ENCODE peak calls at places on chromosomes 11 and 22, in five cellular contexts. One of them, this sample, is unnamed.

GRCh38 chr11:65562788-65563187 is 4.6 kb upstream of the LTBP3 start:
- DNase-seq in activated T-cell treated with anti-CD3 and anti-CD28 coated beads, Interleukin-2, amount 50 U/mL, for 72 hours: no peak
- DNase-seq in putamen: no peak
- DNase-seq in RPMI7951: no peak
- DNase-seq in RWPE1: no peak
- DNase-seq in this sample: no peak

GRCh38 chr11:118180300-118180703 is 3.9 kb upstream of the SCN2B start:
- DNase-seq in activated T-cell treated with anti-CD3 and anti-CD28 coated beads, Interleukin-2, amount 50 U/mL, for 72 hours: peak
- DNase-seq in putamen: peak
- DNase-seq in RPMI7951: peak
- DNase-seq in RWPE1: peak
- DNase-seq in this sample: peak

GRCh38 chr11:119573858-119574257 is 150.9 kb upstream of the THY1 start:
- DNase-seq in activated T-cell treated with anti-CD3 and anti-CD28 coated beads, Interleukin-2, amount 50 U/mL, for 72 hours: no peak
- DNase-seq in putamen: no peak
- DNase-seq in RPMI7951: no peak
- DNase-seq in RWPE1: no peak
- DNase-seq in this sample: no peak

GRCh38 chr11:127651888-127652221 is 651.3 kb upstream of the KIRREL3 start:
- DNase-seq in activated T-cell treated with anti-CD3 and anti-CD28 coated beads, Interleukin-2, amount 50 U/mL, for 72 hours: no peak
- DNase-seq in putamen: no peak
- DNase-seq in RPMI7951: no peak
- DNase-seq in RWPE1: no peak
- DNase-seq in this sample: no peak

GRCh38 chr11:72935705-72936104 is 121.5 kb downstream of the ATG16L2 start:
- DNase-seq in activated T-cell treated with anti-CD3 and anti-CD28 coated beads, Interleukin-2, amount 50 U/mL, for 72 hours: no peak
- DNase-seq in putamen: no peak
- DNase-seq in RPMI7951: no peak
- DNase-seq in RWPE1: no peak
- DNase-seq in this sample: no peak

GRCh38 chr11:96412761-96413381 is 23.1 kb downstream of the JRKL start:
- DNase-seq in activated T-cell treated with anti-CD3 and anti-CD28 coated beads, Interleukin-2, amount 50 U/mL, for 72 hours: no peak
- DNase-seq in putamen: no peak
- DNase-seq in RPMI7951: no peak
- DNase-seq in RWPE1: no peak
- DNase-seq in this sample: no peak

GRCh38 chr11:61902313-61902712 is 11.0 kb upstream of the FADS3 start:
- DNase-seq in activated T-cell treated with anti-CD3 and anti-CD28 coated beads, Interleukin-2, amount 50 U/mL, for 72 hours: no peak
- DNase-seq in putamen: no peak
- DNase-seq in RPMI7951: no peak
- DNase-seq in RWPE1: no peak
- DNase-seq in this sample: no peak

GRCh38 chr11:124835918-124836317 is 29.3 kb upstream of the ROBO3 start:
- DNase-seq in activated T-cell treated with anti-CD3 and anti-CD28 coated beads, Interleukin-2, amount 50 U/mL, for 72 hours: no peak
- DNase-seq in putamen: no peak
- DNase-seq in RPMI7951: no peak
- DNase-seq in RWPE1: no peak
- DNase-seq in this sample: no peak

GRCh38 chr11:11272254-11272653 is 80.8 kb downstream of the CSNK2A3 start:
- DNase-seq in activated T-cell treated with anti-CD3 and anti-CD28 coated beads, Interleukin-2, amount 50 U/mL, for 72 hours: no peak
- DNase-seq in putamen: no peak
- DNase-seq in RPMI7951: no peak
- DNase-seq in RWPE1: no peak
- DNase-seq in this sample: no peak

GRCh38 chr22:39215430-39216142 is 29.2 kb downstream of the PDGFB start:
- DNase-seq in activated T-cell treated with anti-CD3 and anti-CD28 coated beads, Interleukin-2, amount 50 U/mL, for 72 hours: peak
- DNase-seq in putamen: no peak
- DNase-seq in RPMI7951: no peak
- DNase-seq in RWPE1: no peak
- DNase-seq in this sample: no peak

GRCh38 chr11:98940913-98941312 is 79.8 kb upstream of the CNTN5 start:
- DNase-seq in activated T-cell treated with anti-CD3 and anti-CD28 coated beads, Interleukin-2, amount 50 U/mL, for 72 hours: no peak
- DNase-seq in putamen: no peak
- DNase-seq in RPMI7951: no peak
- DNase-seq in RWPE1: peak
- DNase-seq in this sample: no peak

GRCh38 chr11:12382451-12382850 is 5.1 kb downstream of the PARVA start:
- DNase-seq in activated T-cell treated with anti-CD3 and anti-CD28 coated beads, Interleukin-2, amount 50 U/mL, for 72 hours: no peak
- DNase-seq in putamen: no peak
- DNase-seq in RPMI7951: no peak
- DNase-seq in RWPE1: no peak
- DNase-seq in this sample: no peak

GRCh38 chr11:45104790-45105084 is 41.7 kb upstream of the PRDM11 start:
- DNase-seq in activated T-cell treated with anti-CD3 and anti-CD28 coated beads, Interleukin-2, amount 50 U/mL, for 72 hours: no peak
- DNase-seq in putamen: no peak
- DNase-seq in RPMI7951: no peak
- DNase-seq in RWPE1: no peak
- DNase-seq in this sample: no peak

GRCh38 chr11:12248330-12248729 is 129.0 kb upstream of the PARVA start:
- DNase-seq in activated T-cell treated with anti-CD3 and anti-CD28 coated beads, Interleukin-2, amount 50 U/mL, for 72 hours: no peak
- DNase-seq in putamen: peak
- DNase-seq in RPMI7951: peak
- DNase-seq in RWPE1: no peak
- DNase-seq in this sample: peak

GRCh38 chr11:47750725-47751124 is 16.4 kb downstream of the FNBP4 start:
- DNase-seq in activated T-cell treated with anti-CD3 and anti-CD28 coated beads, Interleukin-2, amount 50 U/mL, for 72 hours: no peak
- DNase-seq in putamen: no peak
- DNase-seq in RPMI7951: no peak
- DNase-seq in RWPE1: no peak
- DNase-seq in this sample: no peak

GRCh38 chr11:97683733-97684132 is 1293.9 kb downstream of the JRKL start:
- DNase-seq in activated T-cell treated with anti-CD3 and anti-CD28 coated beads, Interleukin-2, amount 50 U/mL, for 72 hours: no peak
- DNase-seq in putamen: no peak
- DNase-seq in RPMI7951: no peak
- DNase-seq in RWPE1: peak
- DNase-seq in this sample: no peak

GRCh38 chr11:83540112-83540675 is 254.0 kb upstream of the CCDC90B start:
- DNase-seq in activated T-cell treated with anti-CD3 and anti-CD28 coated beads, Interleukin-2, amount 50 U/mL, for 72 hours: no peak
- DNase-seq in putamen: no peak
- DNase-seq in RPMI7951: no peak
- DNase-seq in RWPE1: no peak
- DNase-seq in this sample: peak

GRCh38 chr11:122779047-122779629 is 59.2 kb upstream of the CRTAM start:
- DNase-seq in activated T-cell treated with anti-CD3 and anti-CD28 coated beads, Interleukin-2, amount 50 U/mL, for 72 hours: no peak
- DNase-seq in putamen: no peak
- DNase-seq in RPMI7951: no peak
- DNase-seq in RWPE1: no peak
- DNase-seq in this sample: no peak

GRCh38 chr11:71530602-71531001 is 3.5 kb downstream of the KRTAP5-7 start:
- DNase-seq in activated T-cell treated with anti-CD3 and anti-CD28 coated beads, Interleukin-2, amount 50 U/mL, for 72 hours: no peak
- DNase-seq in putamen: no peak
- DNase-seq in RPMI7951: no peak
- DNase-seq in RWPE1: no peak
- DNase-seq in this sample: no peak

GRCh38 chr22:30208631-30209603 is 37.6 kb downstream of the LIF start:
- DNase-seq in activated T-cell treated with anti-CD3 and anti-CD28 coated beads, Interleukin-2, amount 50 U/mL, for 72 hours: no peak
- DNase-seq in putamen: no peak
- DNase-seq in RPMI7951: peak
- DNase-seq in RWPE1: no peak
- DNase-seq in this sample: no peak

GRCh38 chr22:42343551-42344081 is 73.2 kb upstream of the TCF20 start:
- DNase-seq in activated T-cell treated with anti-CD3 and anti-CD28 coated beads, Interleukin-2, amount 50 U/mL, for 72 hours: no peak
- DNase-seq in putamen: no peak
- DNase-seq in RPMI7951: no peak
- DNase-seq in RWPE1: no peak
- DNase-seq in this sample: no peak

GRCh38 chr11:99960536-99960935 is 726.6 kb upstream of the ARHGAP42 start:
- DNase-seq in activated T-cell treated with anti-CD3 and anti-CD28 coated beads, Interleukin-2, amount 50 U/mL, for 72 hours: no peak
- DNase-seq in putamen: no peak
- DNase-seq in RPMI7951: no peak
- DNase-seq in RWPE1: no peak
- DNase-seq in this sample: no peak

This sample was measured in pons.